ENCODE peak calls at places on chromosomes 5 and 9, in five cellular contexts. One of them, this sample, is unnamed.

GRCh38 chr5:179601871-179602625 is 21.4 kb downstream of the HNRNPH1 start:
- DNase-seq in HFFc6: no peak
- DNase-seq in A673: no peak
- DNase-seq in GM13976: no peak
- DNase-seq in coronary artery: no peak
- DNase-seq in this sample: no peak

GRCh38 chr5:72427488-72428437 is 79.4 kb downstream of the ZNF366 start:
- DNase-seq in A673: no peak
- DNase-seq in GM13976: no peak
- DNase-seq in HFFc6: peak
- DNase-seq in coronary artery: no peak
- DNase-seq in this sample: no peak

GRCh38 chr5:54902817-54903473 is 82.4 kb downstream of the ESM1 start:
- DNase-seq in A673: no peak
- DNase-seq in GM13976: no peak
- DNase-seq in coronary artery: no peak
- DNase-seq in HFFc6: peak
- DNase-seq in this sample: no peak

GRCh38 chr9:2055203-2055658 is 40.1 kb downstream of the SMARCA2 start:
- DNase-seq in GM13976: no peak
- DNase-seq in A673: no peak
- DNase-seq in HFFc6: peak
- DNase-seq in coronary artery: no peak
- DNase-seq in this sample: no peak

GRCh38 chr5:142679744-142680143 is 6.1 kb downstream of the FGF1 start:
- DNase-seq in A673: no peak
- DNase-seq in coronary artery: peak
- DNase-seq in GM13976: no peak
- DNase-seq in HFFc6: no peak
- DNase-seq in this sample: no peak

GRCh38 chr5:88438006-88438405 is 169.4 kb upstream of the TMEM161B start:
- DNase-seq in A673: no peak
- DNase-seq in HFFc6: no peak
- DNase-seq in GM13976: no peak
- DNase-seq in coronary artery: no peak
- DNase-seq in this sample: no peak

GRCh38 chr9:113298924-113299770 is 4.0 kb downstream of the RNF183 start:
- DNase-seq in GM13976: no peak
- DNase-seq in coronary artery: no peak
- DNase-seq in HFFc6: no peak
- DNase-seq in A673: no peak
- DNase-seq in this sample: no peak

GRCh38 chr5:151615431-151615830 is 24.3 kb upstream of the FAT2 start:
- DNase-seq in A673: no peak
- DNase-seq in GM13976: no peak
- DNase-seq in HFFc6: no peak
- DNase-seq in coronary artery: no peak
- DNase-seq in this sample: no peak

GRCh38 chr5:10586008-10586407 is 22.1 kb downstream of the ANKRD33B start:
- DNase-seq in A673: no peak
- DNase-seq in coronary artery: no peak
- DNase-seq in GM13976: no peak
- DNase-seq in HFFc6: no peak
- DNase-seq in this sample: peak

GRCh38 chr5:68673451-68674180 is 420.2 kb upstream of the SLC30A5 start:
- DNase-seq in coronary artery: no peak
- DNase-seq in GM13976: no peak
- DNase-seq in A673: no peak
- DNase-seq in HFFc6: no peak
- DNase-seq in this sample: no peak

GRCh38 chr5:32308951-32309350 is 3.8 kb downstream of the MTMR12 start:
- DNase-seq in A673: no peak
- DNase-seq in HFFc6: no peak
- DNase-seq in coronary artery: no peak
- DNase-seq in GM13976: no peak
- DNase-seq in this sample: no peak

GRCh38 chr5:122170630-122171029 is 41.3 kb downstream of the ZNF474 start:
- DNase-seq in GM13976: no peak
- DNase-seq in A673: no peak
- DNase-seq in coronary artery: no peak
- DNase-seq in HFFc6: no peak
- DNase-seq in this sample: no peak

GRCh38 chr9:91751922-91752321 is 198.1 kb downstream of the ROR2 start:
- DNase-seq in HFFc6: no peak
- DNase-seq in GM13976: no peak
- DNase-seq in coronary artery: no peak
- DNase-seq in A673: no peak
- DNase-seq in this sample: no peak

GRCh38 chr9:20321683-20322082 is 300.6 kb downstream of the MLLT3 start:
- DNase-seq in GM13976: no peak
- DNase-seq in HFFc6: no peak
- DNase-seq in A673: peak
- DNase-seq in coronary artery: no peak
- DNase-seq in this sample: no peak

GRCh38 chr5:14748180-14748900 is 83.8 kb downstream of the OTULIN start:
- DNase-seq in A673: no peak
- DNase-seq in HFFc6: no peak
- DNase-seq in coronary artery: no peak
- DNase-seq in GM13976: no peak
- DNase-seq in this sample: no peak

GRCh38 chr5:132103380-132103951 is 29.9 kb downstream of the CSF2 start:
- DNase-seq in HFFc6: peak
- DNase-seq in A673: peak
- DNase-seq in coronary artery: peak
- DNase-seq in GM13976: peak
- DNase-seq in this sample: no peak
- TF ChIP-seq CTCF in HFFc6: peak
- TF ChIP-seq CTCF in A673: no peak
- TF ChIP-seq CTCF in coronary artery: no peak
- TF ChIP-seq CTCF in GM13976: peak
- TF ChIP-seq CTCF in this sample: no peak

DNA sequence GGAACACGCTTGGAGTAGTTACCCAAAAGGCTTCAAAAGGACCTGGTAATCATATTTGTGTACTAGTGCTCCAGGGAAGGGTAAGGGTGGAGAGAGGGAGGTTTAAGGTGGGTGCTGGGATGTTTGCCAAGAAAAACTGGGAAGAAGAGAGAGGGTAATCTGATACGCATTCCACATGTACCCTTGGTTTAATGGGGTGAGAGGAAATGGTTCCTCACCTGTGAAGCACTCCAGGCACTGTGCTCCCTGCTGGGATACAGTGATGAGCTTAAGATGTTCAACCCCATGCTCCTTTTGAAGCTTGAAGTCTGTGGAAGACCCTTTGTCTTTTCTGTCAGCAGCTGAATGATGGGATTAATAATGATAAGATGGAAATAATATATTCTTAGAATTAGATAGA is 98.4 kb downstream of the COX7C start:
- DNase-seq in A673: no peak
- DNase-seq in coronary artery: no peak
- DNase-seq in HFFc6: no peak
- DNase-seq in GM13976: no peak
- DNase-seq in this sample: no peak
- TF ChIP-seq CTCF in A673: no peak
- TF ChIP-seq CTCF in coronary artery: no peak
- TF ChIP-seq CTCF in HFFc6: no peak
- TF ChIP-seq CTCF in GM13976: no peak
- TF ChIP-seq CTCF in this sample: no peak

GRCh38 chr5:25713259-25713658 is 1068.5 kb upstream of the CDH10 start:
- DNase-seq in GM13976: no peak
- DNase-seq in HFFc6: no peak
- DNase-seq in coronary artery: no peak
- DNase-seq in A673: no peak
- DNase-seq in this sample: no peak
- TF ChIP-seq CTCF in GM13976: no peak
- TF ChIP-seq CTCF in HFFc6: no peak
- TF ChIP-seq CTCF in coronary artery: no peak
- TF ChIP-seq CTCF in A673: no peak
- TF ChIP-seq CTCF in this sample: no peak

GRCh38 chr5:34673463-34674125 is 17.5 kb downstream of the RAI14 start:
- DNase-seq in GM13976: no peak
- DNase-seq in A673: no peak
- DNase-seq in coronary artery: no peak
- DNase-seq in HFFc6: no peak
- DNase-seq in this sample: no peak

GRCh38 chr5:34666392-34667080 is 10.4 kb downstream of the RAI14 start:
- DNase-seq in GM13976: no peak
- DNase-seq in HFFc6: no peak
- DNase-seq in coronary artery: no peak
- DNase-seq in A673: no peak
- DNase-seq in this sample: no peak

GRCh38 chr5:34672196-34672595 is 16.1 kb downstream of the RAI14 start:
- DNase-seq in A673: no peak
- DNase-seq in coronary artery: no peak
- DNase-seq in GM13976: no peak
- DNase-seq in HFFc6: no peak
- DNase-seq in this sample: no peak

GRCh38 chr5:34667705-34668104 is 11.6 kb downstream of the RAI14 start:
- DNase-seq in HFFc6: no peak
- DNase-seq in coronary artery: no peak
- DNase-seq in A673: no peak
- DNase-seq in GM13976: no peak
- DNase-seq in this sample: no peak

DNA sequence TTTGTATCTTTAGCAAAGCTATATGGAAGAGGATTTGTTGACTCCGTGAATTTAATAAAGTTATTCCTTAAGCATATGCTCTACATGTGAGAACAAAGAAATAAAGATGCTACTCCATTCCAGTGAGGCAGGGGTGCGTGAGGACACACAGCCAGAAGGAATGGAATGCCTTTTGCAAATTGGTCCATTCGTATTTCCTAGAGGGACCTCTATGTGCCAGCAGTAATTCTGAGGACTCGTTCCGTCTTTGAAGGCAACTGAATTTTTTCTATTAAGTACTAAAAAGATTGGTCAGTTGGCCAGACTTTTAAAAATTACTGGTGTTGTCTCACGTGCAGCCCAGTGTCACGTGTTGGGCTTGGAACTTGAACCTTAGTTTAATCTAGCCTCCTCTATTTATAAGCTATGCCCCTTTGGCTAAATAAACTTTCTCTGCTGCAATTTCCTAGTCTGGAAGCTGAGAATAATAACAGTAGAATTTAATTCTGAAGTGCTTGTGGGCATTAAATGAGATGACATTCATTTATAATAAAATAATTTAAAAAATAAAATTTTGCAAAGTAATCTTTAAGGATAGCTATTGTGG is 13.9 kb downstream of the RAI14 start:
- DNase-seq in A673: no peak
- DNase-seq in coronary artery: no peak
- DNase-seq in GM13976: no peak
- DNase-seq in HFFc6: no peak
- DNase-seq in this sample: no peak
- TF ChIP-seq CTCF in A673: no peak
- TF ChIP-seq CTCF in coronary artery: no peak
- TF ChIP-seq CTCF in GM13976: no peak
- TF ChIP-seq CTCF in HFFc6: no peak
- TF ChIP-seq CTCF in this sample: no peak

DNA sequence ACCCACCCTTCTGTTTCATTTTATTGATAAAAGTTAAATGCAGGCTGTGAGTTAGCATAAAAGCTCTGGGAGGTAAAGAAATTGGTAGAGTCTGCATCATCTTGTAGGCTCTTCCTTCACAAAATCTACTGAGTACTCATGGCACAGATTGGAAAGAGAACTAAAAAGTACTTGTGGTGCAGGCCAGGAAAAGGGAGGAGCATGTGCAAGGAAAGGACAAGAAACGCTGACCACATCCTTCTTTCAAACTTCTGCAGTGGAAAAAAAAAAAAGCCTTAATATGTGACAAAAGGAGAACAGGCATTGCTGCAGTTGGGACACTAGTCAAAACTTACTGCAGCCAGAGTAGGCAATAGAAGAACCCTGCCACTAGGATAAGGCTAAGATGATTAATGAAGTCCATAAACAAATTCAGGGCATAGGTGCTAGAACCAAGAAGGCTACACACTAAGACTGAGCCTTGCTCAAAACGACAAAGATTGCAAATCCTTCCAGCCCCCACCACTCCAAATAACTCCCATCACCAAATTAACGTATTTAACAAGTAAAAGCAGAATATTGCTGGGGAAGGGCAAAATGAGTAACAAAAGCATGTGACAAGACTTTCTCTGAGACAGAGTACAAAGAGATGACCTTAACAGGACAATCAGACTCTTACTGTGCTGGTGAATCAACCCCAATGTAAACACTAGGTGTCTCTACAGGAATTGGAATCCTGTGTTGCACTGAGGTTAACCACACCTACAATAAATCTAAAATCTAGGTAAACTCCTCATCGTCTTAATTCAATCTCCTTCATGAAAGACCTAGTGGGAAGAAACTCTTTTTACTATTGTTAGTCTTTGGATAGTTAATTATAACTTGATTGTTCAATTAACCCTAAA is 1024.8 kb downstream of the TLE1 start:
- DNase-seq in GM13976: no peak
- DNase-seq in HFFc6: no peak
- DNase-seq in coronary artery: no peak
- DNase-seq in A673: no peak
- DNase-seq in this sample: no peak
- TF ChIP-seq CTCF in GM13976: no peak
- TF ChIP-seq CTCF in HFFc6: no peak
- TF ChIP-seq CTCF in coronary artery: no peak
- TF ChIP-seq CTCF in A673: no peak
- TF ChIP-seq CTCF in this sample: no peak

GRCh38 chr9:37749129-37749528 is 4.5 kb upstream of the TRMT10B start:
- DNase-seq in coronary artery: no peak
- DNase-seq in HFFc6: no peak
- DNase-seq in GM13976: no peak
- DNase-seq in A673: no peak
- DNase-seq in this sample: no peak

GRCh38 chr9:37746448-37747270 is 6.9 kb upstream of the TRMT10B start:
- DNase-seq in HFFc6: peak
- DNase-seq in coronary artery: no peak
- DNase-seq in GM13976: no peak
- DNase-seq in A673: peak
- DNase-seq in this sample: no peak

GRCh38 chr9:37751186-37751585 is 2.4 kb upstream of the TRMT10B start:
- DNase-seq in A673: no peak
- DNase-seq in HFFc6: no peak
- DNase-seq in coronary artery: no peak
- DNase-seq in GM13976: no peak
- DNase-seq in this sample: no peak

GRCh38 chr9:37745970-37746369 is 7.6 kb upstream of the TRMT10B start:
- DNase-seq in GM13976: no peak
- DNase-seq in HFFc6: no peak
- DNase-seq in A673: no peak
- DNase-seq in coronary artery: no peak
- DNase-seq in this sample: no peak

DNA sequence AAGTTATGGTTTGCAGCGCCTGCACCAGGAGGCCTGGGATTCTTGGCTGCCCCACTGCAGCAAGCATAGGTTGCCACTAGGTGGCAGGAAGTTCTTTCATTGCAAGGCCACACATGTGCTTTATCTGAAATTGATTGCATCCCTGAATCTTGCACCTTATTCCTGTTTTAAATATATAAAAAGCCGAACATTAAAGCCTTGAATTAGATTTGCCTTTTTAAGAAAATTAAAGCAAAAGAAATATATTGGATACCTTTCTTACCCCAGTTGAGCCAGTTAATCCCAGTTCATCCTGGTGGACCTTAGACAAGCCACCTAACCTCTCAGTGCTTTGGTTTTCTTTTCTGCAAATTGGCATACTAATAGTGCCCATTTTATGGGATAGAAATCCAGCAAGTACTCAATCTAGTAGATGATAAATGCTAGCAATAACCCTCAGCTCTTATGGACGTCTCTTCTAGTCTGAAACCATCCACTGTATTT is 6.3 kb upstream of the TRMT10B start:
- DNase-seq in A673: peak
- DNase-seq in GM13976: peak
- DNase-seq in HFFc6: peak
- DNase-seq in coronary artery: no peak
- DNase-seq in this sample: no peak
- TF ChIP-seq CTCF in A673: peak
- TF ChIP-seq CTCF in GM13976: peak
- TF ChIP-seq CTCF in HFFc6: peak
- TF ChIP-seq CTCF in coronary artery: peak
- TF ChIP-seq CTCF in this sample: peak